ENCODE peak calls at places on chromosomes 12 and 14, in nine cellular contexts. F is GM23248, P is K562, Q is DND-41, L is SK-N-SH, V is fibroblast of lung, G is astrocyte, E is HCT116, A is GM23338. U is an unnamed sample.

GRCh38 chr12:113747048-113747447 is 219.1 kb downstream of the RBM19 start:
- DNase-seq in A (no peak), L (no peak), F (no peak), Q (no peak), G (no peak), P (peak; percentile 79), E (no peak), V (peak; percentile 4), U (no peak)

GRCh38 chr14:56724013-56724412 is 86.3 kb downstream of the OTX2 start:
- DNase-seq in A (no peak), P (no peak), V (no peak), G (no peak), L (no peak), F (no peak), Q (no peak), E (no peak), U (no peak)

GRCh38 chr14:29913550-29913949 is 14.1 kb downstream of the PRKD1 start:
- DNase-seq in L (no peak), F (no peak), A (no peak), E (no peak), P (no peak), G (no peak), V (no peak), Q (no peak), U (no peak)

GRCh38 chr14:100158566-100159106 is 809 bp downstream of the DEGS2 start:
- DNase-seq in F (no peak), L (peak; percentile 72), A (no peak), V (no peak), E (no peak), G (no peak), P (no peak), Q (no peak), U (no peak)

GRCh38 chr12:121789800-121790748 is 3.4 kb downstream of the RHOF start:
- DNase-seq in P (no peak), G (no peak), A (peak; percentile 67), F (no peak), V (no peak), L (no peak), Q (peak; percentile 98), E (no peak), U (no peak)

GRCh38 chr12:6936642-6937480 is 6.8 kb upstream of the RNU7-1 start:
- DNase-seq in V (no peak), A (peak; percentile 78), L (peak; percentile 51), P (no peak), F (no peak), G (no peak), E (no peak), Q (peak; percentile 72), U (no peak)

GRCh38 chr12:57745485-57745881 is 644 bp downstream of the TSPAN31 start:
- DNase-seq in V (no peak), A (no peak), P (no peak), G (no peak), L (no peak), F (peak; percentile 29), E (no peak), Q (no peak), U (no peak)

GRCh38 chr12:124939428-124940142 is 25.1 kb upstream of the UBC start:
- DNase-seq in G (peak; percentile 94), L (peak; percentile 80), A (peak; percentile 95), V (peak; percentile 98), E (peak; percentile 95), P (peak; percentile 81), F (peak; percentile 91), Q (peak; percentile 89), U (no peak)

GRCh38 chr12:62738105-62738504 is 196.8 kb downstream of the PPM1H start:
- DNase-seq in V (no peak), A (no peak), F (no peak), G (peak; percentile 59), E (no peak), P (no peak), Q (no peak), L (no peak), U (no peak)
- H3K79me2 ChIP-seq in V (no peaks in the 10 kb centered on the region), A (no peaks in the 10 kb centered on the region), F (no peaks in the 10 kb centered on the region), G (no peaks in the 10 kb centered on the region), E (no peaks in the 10 kb centered on the region), P (no peaks in the 10 kb centered on the region), Q (no peaks in the 10 kb centered on the region), L (no peaks in the 10 kb centered on the region), U (no peaks in the 10 kb centered on the region)

GRCh38 chr14:104557086-104557485 is 22.5 kb upstream of the C14orf180 start:
- DNase-seq in V (no peak), Q (no peak), A (no peak), G (no peak), P (no peak), E (no peak), F (no peak), L (no peak), U (no peak)

GRCh38 chr14:104556256-104557021 is 23.1 kb upstream of the C14orf180 start:
- DNase-seq in V (no peak), A (no peak), G (no peak), L (no peak), F (no peak), P (no peak), E (no peak), Q (no peak), U (no peak)

GRCh38 chr14:104559043-104559768 is 20.4 kb upstream of the C14orf180 start:
- DNase-seq in L (no peak), F (no peak), Q (no peak), V (no peak), P (no peak), E (no peak), G (no peak), A (no peak), U (no peak)

GRCh38 chr14:104558231-104559042 is 21.1 kb upstream of the C14orf180 start:
- DNase-seq in F (no peak), V (no peak), A (no peak), L (no peak), G (no peak), P (no peak), E (no peak), Q (no peak), U (no peak)

GRCh38 chr14:104557766-104558165 is 21.8 kb upstream of the C14orf180 start:
- DNase-seq in A (no peak), G (no peak), P (no peak), Q (no peak), L (no peak), F (no peak), E (no peak), V (no peak), U (no peak)
- H3K4me2 ChIP-seq in A (no peak overlapping the region), G (no peak overlapping the region), P (no peak overlapping the region), Q (no peak overlapping the region), L (no peak overlapping the region), F (no peak overlapping the region), E (no peak overlapping the region), V (no peak overlapping the region), U (no peak overlapping the region)

GRCh38 chr14:84425968-84426367 is 1104.0 kb upstream of the FLRT2 start:
- DNase-seq in V (no peak), F (no peak), E (no peak), L (no peak), P (no peak), G (no peak), Q (no peak), A (no peak), U (no peak)

GRCh38 chr14:84421611-84422010 is 1108.3 kb upstream of the FLRT2 start:
- DNase-seq in P (no peak), A (no peak), F (no peak), L (no peak), V (no peak), Q (no peak), G (no peak), E (no peak), U (no peak)

DNA sequence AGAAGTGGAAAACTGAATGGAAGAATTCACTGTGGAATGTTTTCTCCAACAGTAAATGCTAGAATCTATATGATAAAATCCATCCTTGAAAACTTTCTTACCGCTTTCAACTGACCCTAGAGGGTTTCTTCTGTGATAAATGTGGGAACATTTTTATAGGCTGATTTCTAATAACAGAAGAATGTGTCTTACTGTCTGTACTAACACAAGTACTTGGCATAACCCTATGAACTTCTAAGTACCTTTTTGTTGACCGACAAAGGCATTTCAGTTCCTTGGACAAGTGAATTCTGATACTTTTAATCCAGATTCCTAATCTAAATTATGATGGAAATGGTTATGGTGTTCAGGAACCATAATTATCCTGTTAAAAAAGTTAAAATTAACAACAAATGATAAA is 1109.7 kb upstream of the FLRT2 start:
- DNase-seq in F (no peak), V (no peak), A (no peak), Q (no peak), L (no peak), G (peak; percentile 19), E (no peak), P (no peak), U (no peak)
- H3K27ac ChIP-seq in F (no peak overlapping the region), V (no peak overlapping the region), A (no peak overlapping the region), Q (no peak overlapping the region), L (no peak overlapping the region), G (no peak overlapping the region), E (no peak overlapping the region), P (no peak overlapping the region), U (no peak overlapping the region)

DNA sequence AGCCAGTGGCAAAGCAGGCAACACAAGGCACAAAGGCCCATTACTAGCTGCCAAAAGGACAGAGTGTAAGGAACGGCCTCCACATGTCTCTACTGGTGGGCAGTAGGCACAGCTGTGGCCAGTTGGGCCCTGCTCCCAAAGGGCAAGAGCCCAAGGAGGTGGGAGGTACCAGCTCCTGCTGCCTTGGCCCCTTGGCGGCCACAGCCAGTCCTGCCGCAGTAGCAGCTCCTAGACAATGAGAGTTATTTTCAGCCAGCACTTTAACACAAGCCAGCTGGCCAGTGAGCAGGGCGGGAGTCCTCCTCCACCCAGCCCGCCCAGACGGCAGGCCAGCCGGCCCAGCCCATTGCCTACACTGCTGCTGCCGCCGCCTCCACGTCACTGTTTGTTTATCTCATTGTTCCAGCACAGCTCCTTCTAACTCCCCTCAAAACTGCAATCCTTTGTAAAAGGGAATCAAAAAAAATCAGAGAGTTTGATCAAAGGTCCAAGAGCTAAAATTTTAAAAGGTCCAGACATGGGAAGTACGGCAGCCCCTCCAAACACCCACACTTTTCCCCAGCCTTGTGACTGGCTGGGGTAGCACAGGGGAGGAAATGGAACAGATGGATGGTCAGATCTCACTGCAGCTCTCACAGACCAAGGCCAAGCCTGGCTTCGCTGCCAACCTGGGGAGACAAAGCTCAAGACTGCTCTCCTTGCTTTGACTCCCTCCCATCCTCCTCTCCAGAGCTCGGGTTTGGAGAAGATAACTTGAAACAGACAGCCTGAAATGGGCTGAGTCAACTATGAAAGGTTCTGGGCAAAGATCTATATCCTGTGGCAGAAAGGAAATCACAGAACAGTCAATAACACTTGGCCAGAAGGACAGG is 33.5 kb downstream of the FMNL3 start:
- DNase-seq in G (peak; percentile 94), E (no peak), L (peak; percentile 89), V (peak; percentile 97), F (peak; percentile 98), A (peak; percentile 79), P (peak; percentile 88), Q (no peak), U (no peak)
- H3K79me2 ChIP-seq in G (peaks cover 86% of the 10 kb centered on the region), E (no peaks in the 10 kb centered on the region), L (peaks cover 83% of the 10 kb centered on the region), V (peaks cover 8% of the 10 kb centered on the region), F (peaks cover 84% of the 10 kb centered on the region), A (peaks cover 79% of the 10 kb centered on the region), P (no peaks in the 10 kb centered on the region), Q (peaks cover 16% of the 10 kb centered on the region), U (no peaks in the 10 kb centered on the region)

GRCh38 chr12:56021882-56022497 is 1.1 kb downstream of the IKZF4 start:
- DNase-seq in L (peak; percentile 52), G (no peak), A (no peak), F (no peak), V (peak; percentile 22), Q (no peak), E (no peak), P (no peak), U (no peak)
- H3K4me2 ChIP-seq in L (peak overlapping the region; percentile 69), G (peak overlapping the region; percentile 82), A (peak overlapping the region; percentile 91), F (no peak overlapping the region), V (peak overlapping the region; percentile 85), Q (peak overlapping the region; percentile 80), E (no peak overlapping the region), P (peak overlapping the region; percentile 92), U (no peak overlapping the region)

GRCh38 chr12:49811136-49811535 is 17.1 kb downstream of the NCKAP5L start:
- DNase-seq in F (no peak), L (no peak), E (no peak), P (no peak), Q (no peak), G (no peak), V (no peak), A (peak; percentile 35), U (no peak)
- H3K27ac ChIP-seq in F (no peak overlapping the region), L (no peak overlapping the region), E (no peak overlapping the region), P (no peak overlapping the region), Q (no peak overlapping the region), G (no peak overlapping the region), V (no peak overlapping the region), A (peak overlapping the region; percentile 94), U (no peak overlapping the region)